ENCODE peak calls at places on chromosome 17, in nine cellular contexts. Y is GM23248; J is fibroblast of lung; H is H1; N is heart left ventricle; Z is GM23338; C is heart right ventricle; U is CD4-positive, alpha-beta memory T cell; E is cardiac muscle cell. A is an unnamed sample. For H3K36me3 and H3K4me1, the result is how much of the 10 kb centered on the place peaks cover.

GRCh38 chr17:74360993-74361612 is 565 bp downstream of the BTBD17 start:
- DNase-seq in C (no peak), Z (peak), Y (no peak), J (peak), E (no peak), N (no peak), H (no peak), U (no peak), A (no peak)

GRCh38 chr17:4721203-4722135 is 9.8 kb upstream of the MED11 start:
- DNase-seq in J (peak), U (no peak), C (no peak), H (no peak), N (peak), Y (no peak), E (peak), Z (no peak), A (peak)

GRCh38 chr17:32907583-32907982 is 20.4 kb upstream of the TMEM98 start:
- DNase-seq in U (no peak), J (no peak), H (no peak), E (peak), Y (no peak), N (no peak), Z (no peak), C (no peak), A (no peak)

GRCh38 chr17:45690876-45691275 is 93.2 kb upstream of the CRHR1 start:
- DNase-seq in N (no peak), E (no peak), H (no peak), U (no peak), Z (no peak), Y (no peak), J (no peak), C (no peak), A (no peak)

GRCh38 chr17:18020971-18021370 is 18.0 kb downstream of the ATPAF2 start:
- DNase-seq in Z (no peak), J (no peak), H (no peak), N (no peak), Y (no peak), C (no peak), U (no peak), E (no peak), A (no peak)

GRCh38 chr17:70464995-70465394 is 295.7 kb downstream of the KCNJ2 start:
- DNase-seq in E (no peak), U (no peak), N (no peak), C (no peak), J (no peak), Z (no peak), H (no peak), Y (no peak), A (no peak)

GRCh38 chr17:43094129-43094834 is 30.9 kb downstream of the BRCA1 start:
- DNase-seq in C (no peak), H (no peak), E (no peak), Y (peak), U (no peak), J (peak), N (no peak), Z (no peak), A (no peak)

GRCh38 chr17:35242158-35242804 is 591 bp upstream of the SLFN5 start:
- DNase-seq in E (peak), U (peak), Z (peak), C (peak), J (peak), N (peak), H (peak), Y (peak), A (peak)

GRCh38 chr17:77460514-77461046 is 319.8 kb downstream of the SEC14L1 start:
- DNase-seq in Y (no peak), Z (no peak), E (no peak), J (no peak), H (no peak), N (no peak), U (no peak), C (no peak), A (no peak)

GRCh38 chr17:44865921-44866320 is 18.2 kb downstream of the HIGD1B start:
- DNase-seq in Z (no peak), J (no peak), N (no peak), H (no peak), C (no peak), U (no peak), E (no peak), Y (peak), A (no peak)

GRCh38 chr17:32629563-32630190 is 142.9 kb downstream of the CDK5R1 start:
- DNase-seq in Z (no peak), J (no peak), E (no peak), U (no peak), Y (no peak), H (no peak), C (no peak), N (no peak), A (no peak)

GRCh38 chr17:55745258-55745657 is 5.6 kb upstream of the PCTP start:
- DNase-seq in C (no peak), J (no peak), U (no peak), Z (no peak), E (no peak), Y (no peak), H (no peak), N (no peak), A (no peak)

GRCh38 chr17:45584092-45585036 is 93.8 kb upstream of the PLEKHM1 start:
- DNase-seq in U (peak), Z (peak), Y (peak), N (peak), C (peak), E (peak), J (peak), H (no peak), A (peak)

GRCh38 chr17:694239-694638 is 20.4 kb downstream of the VPS53 start:
- DNase-seq in E (peak), N (no peak), U (no peak), J (peak), Z (no peak), H (no peak), Y (peak), C (no peak), A (no peak)

GRCh38 chr17:51588063-51588462 is 327.7 kb downstream of the UTP18 start:
- DNase-seq in N (no peak), Z (no peak), J (no peak), E (no peak), U (no peak), H (no peak), C (no peak), Y (no peak), A (no peak)

GRCh38 chr17:79006794-79007503 is 2.6 kb downstream of the CANT1 start:
- DNase-seq in J (no peak), C (no peak), U (no peak), Z (no peak), Y (no peak), E (no peak), H (no peak), N (no peak), A (no peak)

GRCh38 chr17:4334776-4335175 is 31.7 kb downstream of the UBE2G1 start:
- DNase-seq in J (no peak), E (no peak), C (no peak), Z (no peak), N (no peak), H (no peak), U (no peak), Y (no peak), A (no peak)

GRCh38 chr17:74725111-74725510 is 11.9 kb upstream of the RAB37 start:
- DNase-seq in Z (no peak), E (no peak), U (no peak), J (no peak), C (no peak), Y (no peak), N (no peak), H (no peak), A (no peak)

GRCh38 chr17:75173526-75173925 is 9.2 kb downstream of the SUMO2 start:
- DNase-seq in Z (no peak), H (no peak), U (no peak), J (no peak), Y (no peak), E (no peak), N (no peak), C (no peak), A (no peak)

GRCh38 chr17:50423553-50424159 is 2.4 kb upstream of the ACSF2 start:
- DNase-seq in J (peak), C (no peak), Z (peak), U (no peak), H (no peak), Y (peak), N (no peak), E (peak), A (no peak)

GRCh38 chr17:37489197-37490001 is at the start of gene DUSP14:
- DNase-seq in Y (peak), E (peak), C (peak), U (peak), H (no peak), J (peak), Z (peak), N (peak), A (peak)

GRCh38 chr17:70776446-70776845 is 607.1 kb downstream of the KCNJ2 start:
- DNase-seq in H (no peak), U (no peak), Y (no peak), J (no peak), Z (no peak), E (no peak), C (no peak), N (no peak), A (no peak)

GRCh38 chr17:57330587-57330986 is 74.3 kb downstream of the MSI2 start:
- DNase-seq in E (no peak), H (no peak), C (no peak), J (no peak), Y (no peak), N (no peak), Z (no peak), U (no peak), A (no peak)

GRCh38 chr17:38743556-38744171 is 4.5 kb downstream of the PCGF2 start:
- DNase-seq in H (no peak), C (no peak), Z (peak), U (no peak), Y (no peak), J (no peak), N (no peak), E (no peak), A (no peak)

DNA sequence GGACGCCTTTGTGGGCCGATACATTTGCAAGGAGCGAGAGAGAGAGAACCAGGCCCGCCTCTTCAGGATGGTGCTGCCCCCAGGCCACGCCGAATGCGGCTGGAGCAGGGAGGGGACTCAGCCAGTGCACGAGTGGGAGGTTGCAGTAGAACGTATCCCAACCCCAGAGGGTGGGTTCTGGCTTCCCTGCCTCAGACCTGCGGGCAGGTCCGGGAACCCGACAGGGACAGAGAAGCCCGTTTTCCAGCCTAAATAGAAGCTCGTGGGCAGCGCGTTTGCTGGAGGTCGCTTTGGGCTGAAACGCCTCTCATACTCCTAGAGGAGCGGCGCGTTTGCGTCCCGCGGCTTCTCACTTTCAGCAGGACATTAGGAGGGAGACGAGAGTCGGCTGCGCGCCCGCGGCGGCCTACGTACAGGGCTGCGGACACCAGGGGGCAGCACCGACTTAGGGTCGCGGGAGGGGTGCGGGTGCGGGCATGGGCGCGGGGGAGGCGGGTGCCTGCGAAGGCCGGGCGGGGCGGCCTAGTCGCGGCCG is 11.0 kb downstream of the TBX2 start:
- DNase-seq in J (peak), U (peak), H (no peak), Z (peak), N (peak), Y (peak), E (peak), C (peak), A (peak)
- H3K27ac ChIP-seq in J (peak), U (no peak), H (no peak), Z (no peak), N (peak), Y (no peak), E (peak), C (peak), A (no peak)

DNA sequence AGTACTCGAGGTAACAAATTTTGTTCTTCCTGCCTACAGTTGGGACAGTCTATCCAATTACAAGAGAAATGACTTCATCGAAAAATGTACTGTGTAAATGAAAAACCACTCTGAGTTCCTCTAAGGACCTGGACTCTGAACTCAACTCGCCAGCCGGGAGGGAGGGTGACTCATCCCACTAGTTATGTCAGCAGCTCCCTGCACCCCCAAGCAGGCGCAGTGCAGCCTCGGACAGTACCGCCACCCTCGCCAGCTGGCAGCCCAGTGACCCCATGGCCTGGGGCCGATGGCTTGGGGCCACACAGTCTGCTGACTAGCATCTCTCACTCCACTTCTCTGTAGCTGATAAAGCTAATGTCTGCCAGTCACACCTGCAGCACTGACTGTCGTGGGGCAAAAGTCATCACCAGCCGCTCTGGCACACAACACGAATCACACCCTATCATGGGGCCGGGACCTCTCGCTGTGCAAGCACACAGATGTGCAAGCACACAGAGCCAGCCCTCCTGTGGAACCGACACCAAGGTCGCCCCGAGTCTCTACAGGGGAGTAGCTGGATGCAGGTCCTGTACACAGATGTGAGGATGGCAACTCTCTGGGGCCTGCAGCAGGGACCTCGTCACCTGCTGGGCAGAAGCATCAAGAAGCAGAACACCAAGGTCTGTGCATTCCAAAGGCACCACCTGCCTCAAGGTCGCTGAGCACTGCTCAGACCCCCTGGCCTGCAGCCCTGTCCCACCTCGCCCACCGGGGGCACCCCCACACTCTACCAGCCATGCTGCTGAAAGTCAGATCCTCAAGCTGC is 5.7 kb downstream of the CSNK1D start:
- DNase-seq in Z (no peak), E (peak), H (no peak), J (peak), C (peak), Y (peak), U (no peak), N (peak), A (no peak)
- H3K36me3 ChIP-seq in Z (under half), E (under half), H (under half), J (under half), C (under half), Y (under half), U (half or more), N (under half), A (half or more)

GRCh38 chr17:16181581-16181980 is 33.8 kb downstream of the NCOR1 start:
- DNase-seq in Z (no peak), U (no peak), N (no peak), C (no peak), H (no peak), E (no peak), Y (no peak), J (no peak), A (no peak)
- H3K4me1 ChIP-seq in Z (under half), U (under half), N (under half), C (under half), H (under half), E (under half), Y (under half), J (under half), A (under half)

GRCh38 chr17:66580601-66581385 is 254.1 kb upstream of the CACNG5 start:
- DNase-seq in C (peak), U (no peak), H (no peak), Y (no peak), Z (no peak), J (no peak), E (peak), N (peak), A (no peak)

GRCh38 chr17:66583112-66583748 is 251.7 kb upstream of the CACNG5 start:
- DNase-seq in C (no peak), J (no peak), Z (no peak), U (no peak), E (no peak), N (no peak), H (no peak), Y (no peak), A (no peak)

GRCh38 chr17:66578781-66579489 is 256.0 kb upstream of the CACNG5 start:
- DNase-seq in H (no peak), C (no peak), N (no peak), J (no peak), U (no peak), Y (no peak), Z (no peak), E (no peak), A (no peak)

GRCh38 chr17:66582373-66583111 is 252.4 kb upstream of the CACNG5 start:
- DNase-seq in U (no peak), C (no peak), J (no peak), N (no peak), E (no peak), Y (no peak), H (no peak), Z (peak), A (no peak)

DNA sequence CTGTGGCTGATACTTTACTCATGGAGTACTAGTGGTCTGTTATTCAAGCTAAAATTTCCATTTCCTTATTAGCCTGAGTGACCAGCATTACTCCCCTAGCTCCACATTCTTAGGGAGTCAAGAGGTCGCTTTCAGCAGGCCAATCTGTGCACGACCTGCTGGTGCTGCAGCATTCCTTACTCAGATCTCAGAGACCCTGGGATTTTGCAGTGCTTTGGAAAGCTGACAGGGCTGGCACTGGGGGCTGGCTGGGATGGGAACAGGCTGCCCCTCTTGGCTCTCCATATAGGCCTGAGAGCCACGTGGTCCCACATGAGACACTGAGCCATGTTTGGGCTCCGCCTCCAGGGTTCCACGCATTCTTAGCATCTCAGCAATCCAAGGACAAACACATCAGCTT is 254.7 kb upstream of the CACNG5 start:
- DNase-seq in Z (peak), J (peak), C (peak), N (peak), E (peak), H (no peak), Y (no peak), U (no peak), A (no peak)
- H3K27ac ChIP-seq in Z (no peak), J (peak), C (peak), N (no peak), E (peak), H (no peak), Y (no peak), U (no peak), A (no peak)

GRCh38 chr17:8264320-8264719 is 15.2 kb downstream of the PFAS start:
- DNase-seq in E (no peak), J (no peak), C (no peak), Y (no peak), U (no peak), N (no peak), Z (no peak), H (no peak), A (no peak)
- H3K36me3 ChIP-seq in E (under half), J (under half), C (under half), Y (under half), U (under half), N (under half), Z (half or more), H (under half), A (under half)

A was measured in CD8-positive, alpha-beta memory T cell.